ENCODE peak calls at places on chromosomes 4 and X, in seven cellular contexts. B is lung; R is aorta; L is cardiac muscle cell; Z is CD4-positive, alpha-beta T cell; M is breast epithelium; P is spleen. Q is an unnamed sample.

GRCh38 chr4:2457481-2458295 is 11.2 kb upstream of the RNF4 start:
- DNase-seq in M (no peak), Z (no peak), R (no peak), P (peak; percentile 42), B (no peak), L (no peak), Q (no peak)

GRCh38 chr4:22122062-22122461 is 173.5 kb upstream of the KCNIP4 start:
- DNase-seq in M (no peak), Z (no peak), B (no peak), L (no peak), P (no peak), R (no peak), Q (no peak)

GRCh38 chr4:15665738-15666365 is 10.7 kb upstream of the FBXL5 start:
- DNase-seq in L (no peak), P (no peak), M (no peak), B (no peak), Z (no peak), R (no peak), Q (peak; percentile 93)

GRCh38 chr4:24244663-24245519 is 339.5 kb downstream of the DHX15 start:
- DNase-seq in L (peak; percentile 80), M (no peak), Z (no peak), P (no peak), B (no peak), R (no peak), Q (no peak)

GRCh38 chr4:25881187-25881586 is 18.4 kb upstream of the SEL1L3 start:
- DNase-seq in P (no peak), L (no peak), B (no peak), Z (no peak), R (no peak), M (no peak), Q (no peak)

GRCh38 chrX:41384041-41384705 is 50.2 kb downstream of the DDX3X start:
- DNase-seq in M (peak; percentile 42), P (peak; percentile 88), B (peak; percentile 80), Z (peak; percentile 33), R (peak; percentile 87), L (no peak), Q (no peak)

GRCh38 chr4:150318971-150319370 is 240.7 kb downstream of the DCLK2 start:
- DNase-seq in P (no peak), L (no peak), Z (no peak), R (no peak), B (no peak), M (no peak), Q (no peak)

GRCh38 chr4:110631582-110632505 is 9.0 kb upstream of the PITX2 start:
- DNase-seq in P (peak; percentile 78), M (peak; percentile 53), R (peak; percentile 69), B (peak; percentile 71), Z (no peak), L (peak; percentile 91), Q (peak; percentile 20)

GRCh38 chr4:42083816-42084215 is 68.6 kb downstream of the BEND4 start:
- DNase-seq in Z (no peak), R (no peak), L (no peak), M (no peak), P (no peak), B (no peak), Q (no peak)

GRCh38 chrX:50858548-50858947 is 44.6 kb upstream of the SHROOM4 start:
- DNase-seq in M (no peak), Z (no peak), L (no peak), P (no peak), B (no peak), R (no peak), Q (no peak)

GRCh38 chrX:55006827-55007621 is 6.9 kb downstream of the APEX2 start:
- DNase-seq in M (no peak), Z (no peak), B (no peak), L (no peak), P (no peak), R (no peak), Q (no peak)

GRCh38 chr4:20249333-20249732 is 2.4 kb upstream of the SLIT2 start:
- DNase-seq in B (no peak), M (no peak), R (no peak), Z (no peak), L (peak; percentile 62), P (no peak), Q (no peak)

GRCh38 chr4:159504634-159505033 is 401.8 kb downstream of the RAPGEF2 start:
- DNase-seq in M (no peak), L (peak; percentile 30), R (no peak), B (peak; percentile 31), Z (no peak), P (no peak), Q (no peak)

GRCh38 chr4:11230888-11231287 is 197.8 kb downstream of the HS3ST1 start:
- DNase-seq in B (no peak), Z (no peak), R (no peak), L (no peak), M (no peak), P (no peak), Q (no peak)

GRCh38 chr4:17552427-17552826 is 24.6 kb upstream of the LAP3 start:
- DNase-seq in P (no peak), R (no peak), L (no peak), B (no peak), M (no peak), Z (no peak), Q (no peak)

GRCh38 chrX:39167791-39168190 is 366.5 kb downstream of the MID1IP1 start:
- DNase-seq in P (no peak), M (no peak), R (no peak), B (no peak), L (no peak), Z (no peak), Q (no peak)

GRCh38 chrX:9312922-9313867 is 151.7 kb upstream of the TBL1X start:
- DNase-seq in B (peak; percentile 60), L (peak; percentile 38), P (peak; percentile 92), Z (peak; percentile 71), R (peak; percentile 62), M (no peak), Q (no peak)

GRCh38 chr4:40195182-40196177 is 1.4 kb upstream of the RHOH start:
- DNase-seq in M (no peak), Z (no peak), L (no peak), R (no peak), B (no peak), P (no peak), Q (no peak)

GRCh38 chr4:40193578-40193977 is 3.3 kb upstream of the RHOH start:
- DNase-seq in M (no peak), P (no peak), R (no peak), B (no peak), L (no peak), Z (no peak), Q (no peak)

GRCh38 chr4:40196260-40196659 is 571 bp upstream of the RHOH start:
- DNase-seq in B (no peak), L (no peak), Z (no peak), P (no peak), M (no peak), R (no peak), Q (no peak)

GRCh38 chr4:40193018-40193571 is 3.7 kb upstream of the RHOH start:
- DNase-seq in L (no peak), M (no peak), P (no peak), B (no peak), Z (no peak), R (no peak), Q (no peak)

DNA sequence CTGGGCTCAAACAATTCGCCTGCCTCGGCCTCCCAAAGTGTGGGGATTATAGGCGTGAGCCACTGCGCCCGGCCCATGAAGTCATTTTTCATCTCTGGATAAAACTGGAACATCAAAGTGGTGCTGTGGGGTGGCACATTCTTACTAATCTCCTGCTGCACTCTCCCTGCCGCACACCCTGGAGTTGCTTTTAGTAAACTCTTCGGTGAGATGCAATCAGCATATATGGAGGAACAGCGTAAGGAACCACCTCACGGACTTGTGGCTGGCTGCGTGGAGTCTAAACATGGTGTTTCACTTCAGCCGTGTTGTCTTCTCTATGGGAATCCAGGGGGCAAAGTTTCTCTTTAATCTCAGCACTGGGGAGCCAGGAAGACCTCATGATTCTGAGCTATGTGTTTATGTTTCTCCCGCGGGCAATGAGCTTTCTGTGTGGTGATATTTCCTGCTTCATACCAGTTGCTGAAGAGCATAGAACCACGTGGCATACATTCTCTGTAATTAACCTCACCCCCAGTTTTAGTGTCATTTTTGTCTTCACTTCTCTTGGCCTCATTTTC is 2.1 kb upstream of the RHOH start:
- DNase-seq in P (no peak), L (no peak), Z (no peak), R (no peak), M (peak; percentile 40), B (no peak), Q (no peak)
- H3K27ac ChIP-seq in P (peak overlapping the region; percentile 91), L (no peak overlapping the region), Z (peak overlapping the region; percentile 99), R (no peak overlapping the region), M (peak overlapping the region; percentile 73), B (no peak overlapping the region), Q (no peak overlapping the region)

GRCh38 chr4:136812100-136812880 is 720.0 kb downstream of the PCDH18 start:
- DNase-seq in M (no peak), Z (no peak), R (no peak), B (no peak), L (no peak), P (peak; percentile 67), Q (no peak)
- H3K27ac ChIP-seq in M (no peak overlapping the region), Z (no peak overlapping the region), R (no peak overlapping the region), B (no peak overlapping the region), L (no peak overlapping the region), P (no peak overlapping the region), Q (no peak overlapping the region)

GRCh38 chr4:155564086-155564485 is 102.6 kb upstream of the GUCY1A1 start:
- DNase-seq in Z (no peak), B (no peak), M (no peak), L (no peak), P (no peak), R (no peak), Q (no peak)

GRCh38 chr4:155565330-155565729 is 101.3 kb upstream of the GUCY1A1 start:
- DNase-seq in Z (no peak), M (no peak), R (no peak), B (no peak), P (no peak), L (no peak), Q (no peak)

GRCh38 chr4:155564880-155565279 is 101.8 kb upstream of the GUCY1A1 start:
- DNase-seq in B (no peak), L (no peak), M (no peak), P (no peak), Z (no peak), R (no peak), Q (no peak)

GRCh38 chr4:155559915-155560314 is 106.7 kb upstream of the GUCY1A1 start:
- DNase-seq in Z (no peak), L (no peak), B (no peak), M (no peak), P (no peak), R (no peak), Q (no peak)
- H3K27ac ChIP-seq in Z (no peak overlapping the region), L (no peak overlapping the region), B (no peak overlapping the region), M (no peak overlapping the region), P (no peak overlapping the region), R (no peak overlapping the region), Q (no peak overlapping the region)

GRCh38 chr4:7715251-7716014 is 224.2 kb downstream of the AFAP1 start:
- DNase-seq in B (no peak), R (no peak), L (no peak), Z (no peak), P (no peak), M (no peak), Q (no peak)

GRCh38 chr4:7717161-7717560 is 222.5 kb downstream of the AFAP1 start:
- DNase-seq in Z (no peak), P (no peak), B (no peak), R (no peak), L (no peak), M (no peak), Q (no peak)

GRCh38 chr4:7717946-7718490 is 221.6 kb downstream of the AFAP1 start:
- DNase-seq in Z (no peak), M (no peak), B (no peak), R (no peak), P (no peak), L (no peak), Q (no peak)

GRCh38 chr4:7714738-7715137 is 224.9 kb downstream of the AFAP1 start:
- DNase-seq in M (no peak), B (no peak), L (no peak), R (no peak), P (no peak), Z (no peak), Q (no peak)

GRCh38 chr4:7716322-7716721 is 223.3 kb downstream of the AFAP1 start:
- DNase-seq in Z (no peak), B (no peak), P (no peak), L (no peak), R (no peak), M (no peak), Q (no peak)
- H3K27ac ChIP-seq in Z (no peak overlapping the region), B (no peak overlapping the region), P (no peak overlapping the region), L (no peak overlapping the region), R (no peak overlapping the region), M (no peak overlapping the region), Q (no peak overlapping the region)

Q was measured in epithelial cell of prostate.